ENCODE peak calls at places on chromosomes 5 and 9, in four cellular contexts. U, I, C and Y are unnamed samples.
A peak's percentile ranks its signal among the peaks of the same experiment; 100 is the strongest.

GRCh38 chr9:131633491-131634031 is 88.2 kb downstream of the PRRT1B start:
- DNase-seq in C (no peak), I (no peak), U (no peak), Y (no peak)

GRCh38 chr5:89315194-89315593 is 432.2 kb upstream of the MEF2C start:
- DNase-seq in C (no peak), I (no peak), U (no peak), Y (no peak)

GRCh38 chr5:165321912-165322311 is 1816.5 kb downstream of the MAT2B start:
- DNase-seq in U (no peak), I (no peak), C (no peak), Y (no peak)

GRCh38 chr9:121727295-121728028 is 76.0 kb downstream of the DAB2IP start:
- DNase-seq in I (no peak), U (no peak), C (no peak), Y (no peak)

GRCh38 chr9:136587145-136587943 is 41.5 kb upstream of the NOTCH1 start:
- DNase-seq in C (no peak), U (no peak), I (no peak), Y (peak; percentile 81)

GRCh38 chr5:42583322-42583721 is 160.1 kb downstream of the GHR start:
- DNase-seq in U (no peak), I (peak; percentile 64), C (peak; percentile 2), Y (peak; percentile 79)

GRCh38 chr9:96553070-96553469 is 66.6 kb downstream of the CDC14B start:
- DNase-seq in U (no peak), I (no peak), C (no peak), Y (no peak)

GRCh38 chr5:169655353-169655752 is 18.3 kb downstream of the DOCK2 start:
- DNase-seq in C (no peak), I (no peak), U (no peak), Y (no peak)

GRCh38 chr5:110899566-110900412 is 161.0 kb downstream of the SLC25A46 start:
- DNase-seq in I (no peak), C (no peak), U (peak; percentile 19), Y (no peak)

GRCh38 chr5:162231522-162231921 is 163.9 kb downstream of the GABRG2 start:
- DNase-seq in C (no peak), U (no peak), I (no peak), Y (no peak)

GRCh38 chr9:124389146-124389939 is 25.9 kb downstream of the PSMB7 start:
- DNase-seq in I (no peak), U (no peak), C (no peak), Y (no peak)

GRCh38 chr5:113005454-113005853 is 28.9 kb downstream of the DCP2 start:
- DNase-seq in C (no peak), I (no peak), U (no peak), Y (no peak)

GRCh38 chr5:130514984-130515690 is 610.9 kb downstream of the CHSY3 start:
- DNase-seq in C (no peak), I (no peak), U (no peak), Y (no peak)

GRCh38 chr9:8071445-8071798 is 271.8 kb upstream of the DMAC1 start:
- DNase-seq in I (no peak), U (no peak), C (no peak), Y (no peak)

GRCh38 chr9:29514336-29514735 is 1941.1 kb upstream of the C9orf72 start:
- DNase-seq in C (no peak), U (no peak), I (no peak), Y (no peak)

GRCh38 chr9:134688661-134689319 is 47.2 kb downstream of the COL5A1 start:
- DNase-seq in I (no peak), C (no peak), U (no peak), Y (no peak)

GRCh38 chr5:131005963-131006684 is 158.9 kb downstream of the HINT1 start:
- DNase-seq in I (peak; percentile 15), U (no peak), C (no peak), Y (no peak)

GRCh38 chr9:117800389-117800788 is 96.2 kb downstream of the TLR4 start:
- DNase-seq in C (no peak), U (no peak), I (no peak), Y (no peak)

GRCh38 chr9:3676766-3677165 is 151.0 kb upstream of the RFX3 start:
- DNase-seq in I (no peak), C (no peak), U (no peak), Y (no peak)

GRCh38 chr9:3682186-3682585 is 156.4 kb upstream of the RFX3 start:
- DNase-seq in C (no peak), I (no peak), U (no peak), Y (no peak)

GRCh38 chr9:3675964-3676363 is 150.2 kb upstream of the RFX3 start:
- DNase-seq in U (no peak), C (no peak), I (no peak), Y (no peak)

GRCh38 chr9:3674561-3674960 is 148.8 kb upstream of the RFX3 start:
- DNase-seq in U (no peak), I (no peak), C (no peak), Y (no peak)

GRCh38 chr9:3677541-3677940 is 151.7 kb upstream of the RFX3 start:
- DNase-seq in I (no peak), C (no peak), U (no peak), Y (no peak)
- TF ChIP-seq SRF in I (no peak), C (no peak), U (no peak), Y (no peak)

DNA sequence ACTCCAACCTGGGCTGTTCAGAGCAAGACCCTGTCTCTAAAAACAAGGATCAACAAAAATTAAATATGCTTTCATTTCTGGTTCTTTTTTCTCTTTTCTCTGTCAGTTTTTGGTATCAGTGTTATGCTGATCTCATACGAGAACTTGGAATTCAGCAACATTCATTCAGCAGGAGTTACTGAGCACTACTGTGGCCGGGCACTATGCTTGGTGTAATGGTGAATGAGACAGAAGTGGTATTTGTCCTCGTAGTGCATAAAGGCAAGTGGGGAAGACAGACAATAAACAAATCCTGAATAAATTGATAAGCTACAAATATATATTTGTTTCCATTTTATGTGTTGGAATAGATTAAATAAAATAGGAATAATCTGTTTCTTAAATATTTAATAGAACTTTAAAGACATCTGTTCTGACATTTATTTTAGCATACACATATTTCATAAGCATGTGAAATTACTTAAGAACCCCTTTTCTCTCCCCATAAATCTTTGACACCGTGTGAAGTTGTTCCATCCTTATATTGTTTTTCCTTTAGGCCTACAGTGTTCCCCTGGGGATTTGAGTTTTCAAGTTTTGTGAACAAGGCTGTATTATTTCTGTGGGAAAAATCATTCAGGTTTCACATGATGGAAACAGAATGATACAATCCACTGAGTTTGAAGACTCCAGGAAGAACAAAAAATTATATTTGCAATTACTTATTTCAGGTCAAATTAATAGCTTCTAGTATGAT is 24.6 kb downstream of the UBAP1 start:
- DNase-seq in C (no peak), U (no peak), I (no peak), Y (no peak)
- TF ChIP-seq GABPA in C (no peak), U (no peak), I (no peak), Y (no peak)

DNA sequence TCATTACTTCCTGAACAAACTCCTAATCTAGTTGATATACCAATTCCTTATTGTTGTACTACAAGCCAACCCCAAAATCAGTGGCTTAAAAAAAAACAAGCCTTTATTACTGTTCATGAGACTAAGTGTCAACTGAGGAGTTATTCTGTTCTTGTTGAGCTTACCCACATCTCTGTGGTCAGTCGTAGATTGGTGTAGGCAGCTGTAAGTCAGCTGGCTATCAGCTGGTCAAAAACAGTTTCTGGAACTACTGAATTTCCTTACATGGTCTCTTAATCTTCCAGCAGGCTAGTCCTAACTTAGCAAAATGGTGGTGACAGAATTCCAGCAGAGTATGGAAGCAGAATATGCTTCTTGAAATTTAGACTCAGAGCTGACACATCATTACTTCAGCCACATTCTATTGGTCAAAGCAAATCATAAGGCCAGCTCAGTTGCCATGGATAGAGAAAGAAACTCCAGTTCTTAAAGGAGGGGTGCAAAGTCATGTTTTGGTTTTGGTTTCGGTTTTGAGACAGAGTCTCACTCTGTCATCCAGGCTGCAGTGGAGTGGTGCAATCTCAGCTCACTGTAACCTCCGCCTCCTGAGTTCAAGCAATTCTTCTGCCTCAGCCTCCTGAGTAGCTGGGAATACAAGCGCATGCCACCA is 386.1 kb upstream of the MPDZ start:
- DNase-seq in C (no peak), U (no peak), I (peak; percentile 15), Y (no peak)
- TF ChIP-seq SRF in C (no peak), U (no peak), I (no peak), Y (no peak)

DNA sequence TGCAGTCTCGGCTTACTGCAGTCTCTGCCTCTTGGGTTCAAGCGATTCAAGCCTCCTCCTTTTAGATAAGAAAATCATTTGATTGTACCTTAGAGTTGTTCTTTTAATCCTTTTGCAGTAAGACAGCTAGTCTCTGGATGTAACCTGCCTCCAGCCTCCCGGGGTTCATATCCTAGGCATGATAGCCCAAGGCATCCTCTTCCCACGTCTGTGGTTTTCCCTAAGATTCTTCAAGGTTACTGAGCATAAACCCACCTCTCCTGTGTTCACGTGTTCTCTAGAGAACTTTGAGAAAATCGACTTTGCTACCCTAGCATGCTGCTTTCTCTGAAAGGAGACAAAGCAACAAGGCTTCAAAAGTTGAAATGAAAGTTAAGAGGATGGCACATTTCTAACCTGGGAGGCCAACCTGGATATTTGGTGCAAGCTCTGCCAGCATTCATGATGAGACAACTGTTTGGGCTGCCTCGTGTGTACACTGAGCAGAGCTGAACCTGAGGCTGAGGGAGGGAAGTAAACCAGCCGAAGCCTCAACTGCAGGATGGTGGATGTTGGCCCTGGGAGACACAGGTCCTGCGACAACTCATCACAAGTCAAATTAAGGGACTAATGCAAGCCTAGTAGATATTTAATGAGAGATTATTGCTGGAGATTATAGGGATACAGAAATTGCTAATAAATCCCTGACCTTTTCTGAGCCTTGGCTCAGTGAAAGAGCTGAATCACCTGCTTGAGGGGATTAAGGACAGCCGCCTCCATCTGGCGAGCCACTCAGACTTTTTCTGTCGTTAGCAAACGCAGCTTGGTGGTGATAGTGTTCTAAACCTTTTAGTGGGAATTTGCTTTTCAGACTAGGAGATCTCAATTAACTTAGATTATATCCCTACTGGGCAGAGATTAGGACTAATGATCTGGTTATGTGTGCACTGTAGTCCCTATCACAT is 261.9 kb downstream of the ARHGAP26 start:
- DNase-seq in I (no peak), U (no peak), C (no peak), Y (no peak)
- TF ChIP-seq GABPA in I (no peak), U (no peak), C (no peak), Y (no peak)

DNA sequence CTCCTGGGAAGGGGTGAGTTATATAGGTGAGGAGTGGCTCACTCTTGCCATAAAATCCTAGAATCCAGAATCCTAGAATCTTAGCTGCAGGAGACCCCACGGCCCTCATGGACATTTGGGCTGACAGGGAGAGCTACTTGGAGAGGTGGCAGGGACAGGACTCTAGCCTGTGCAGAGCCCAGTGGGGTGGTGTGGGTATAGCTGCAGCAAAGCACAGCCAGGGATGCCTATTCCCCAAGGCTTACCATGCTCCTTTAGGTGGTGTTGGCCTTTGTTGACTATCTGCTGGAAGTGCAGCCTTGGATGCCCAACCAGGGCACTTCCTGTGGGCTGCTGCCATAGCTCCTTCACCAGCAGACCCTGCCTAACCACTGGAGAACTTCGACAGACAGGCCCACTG is 70.0 kb upstream of the PTPN3 start:
- DNase-seq in U (no peak), I (no peak), C (no peak), Y (no peak)
- TF ChIP-seq SRF in U (no peak), I (no peak), C (no peak), Y (no peak)

GRCh38 chr5:108642170-108642906 is 105.4 kb upstream of the FER start:
- DNase-seq in U (peak; percentile 33), I (peak; percentile 53), C (peak; percentile 68), Y (peak; percentile 57)
- TF ChIP-seq GABPA in U (no peak), I (no peak), C (no peak), Y (no peak)

GRCh38 chr5:80852331-80853245 is 107.6 kb upstream of the RASGRF2 start:
- DNase-seq in U (no peak), C (no peak), I (peak; percentile 41), Y (no peak)
- TF ChIP-seq SRF in U (no peak), C (no peak), I (no peak), Y (no peak)